ENCODE peak calls at places on chromosomes 1 and 21, in seven cellular contexts. V is tibial nerve, U is Peyer's patch, T is body of pancreas, L is erythroblast, E is HCT116, C is thyroid gland. I is an unnamed sample.

GRCh38 chr21:15752763-15753407 is 23.1 kb downstream of the USP25 start:
- DNase-seq in V (no peak), U (no peak), T (no peak), L (peak; percentile 25), E (no peak), C (no peak), I (no peak)

GRCh38 chr1:196609114-196609737 is 986 bp upstream of the KCNT2 start:
- DNase-seq in V (no peak), U (no peak), T (no peak), L (no peak), E (no peak), C (no peak), I (no peak)

GRCh38 chr1:206556748-206557635 is 49.7 kb downstream of the RASSF5 start:
- DNase-seq in V (peak; percentile 59), U (peak; percentile 97), T (peak; percentile 65), L (peak; percentile 68), E (no peak), C (peak; percentile 78), I (peak; percentile 61)

GRCh38 chr1:230632273-230632873 is 9.9 kb upstream of the COG2 start:
- DNase-seq in V (no peak), U (no peak), T (no peak), L (peak; percentile 63), E (peak; percentile 52), C (peak; percentile 42), I (peak; percentile 16)

GRCh38 chr1:236016083-236016482 is 48.8 kb downstream of the NID1 start:
- DNase-seq in V (peak; percentile 87), U (peak; percentile 68), T (peak; percentile 23), L (no peak), E (no peak), C (no peak), I (no peak)

GRCh38 chr1:67647036-67647798 is 37.8 kb upstream of the GADD45A start:
- DNase-seq in V (no peak), U (no peak), T (peak; percentile 31), L (peak; percentile 64), E (no peak), C (peak; percentile 16), I (no peak)

GRCh38 chr1:30452925-30453324 is 270.5 kb downstream of the MATN1 start:
- DNase-seq in V (no peak), U (peak; percentile 15), T (no peak), L (no peak), E (no peak), C (no peak), I (no peak)

GRCh38 chr1:31310131-31310530 is 13.3 kb downstream of the ZCCHC17 start:
- DNase-seq in V (no peak), U (no peak), T (no peak), L (no peak), E (no peak), C (no peak), I (no peak)

GRCh38 chr21:26797878-26798456 is 47.2 kb downstream of the ADAMTS1 start:
- DNase-seq in V (no peak), U (no peak), T (no peak), L (no peak), E (no peak), C (no peak), I (no peak)

GRCh38 chr1:182286761-182287160 is 104.8 kb downstream of the GLUL start:
- DNase-seq in V (no peak), U (no peak), T (no peak), L (no peak), E (no peak), C (peak; percentile 89), I (no peak)

GRCh38 chr1:241848680-241849344 is 808 bp downstream of the EXO1 start:
- DNase-seq in V (no peak), U (no peak), T (no peak), L (peak; percentile 53), E (no peak), C (no peak), I (no peak)

GRCh38 chr1:22133928-22134324 is 9.0 kb downstream of the WNT4 start:
- DNase-seq in V (no peak), U (no peak), T (no peak), L (no peak), E (no peak), C (peak; percentile 67), I (no peak)

GRCh38 chr1:230322967-230323547 is 103.1 kb downstream of the PGBD5 start:
- DNase-seq in V (no peak), U (no peak), T (no peak), L (no peak), E (no peak), C (no peak), I (no peak)

GRCh38 chr1:109269212-109269980 is 13.5 kb downstream of the PSRC1 start:
- DNase-seq in V (no peak), U (no peak), T (no peak), L (no peak), E (no peak), C (no peak), I (no peak)

DNA sequence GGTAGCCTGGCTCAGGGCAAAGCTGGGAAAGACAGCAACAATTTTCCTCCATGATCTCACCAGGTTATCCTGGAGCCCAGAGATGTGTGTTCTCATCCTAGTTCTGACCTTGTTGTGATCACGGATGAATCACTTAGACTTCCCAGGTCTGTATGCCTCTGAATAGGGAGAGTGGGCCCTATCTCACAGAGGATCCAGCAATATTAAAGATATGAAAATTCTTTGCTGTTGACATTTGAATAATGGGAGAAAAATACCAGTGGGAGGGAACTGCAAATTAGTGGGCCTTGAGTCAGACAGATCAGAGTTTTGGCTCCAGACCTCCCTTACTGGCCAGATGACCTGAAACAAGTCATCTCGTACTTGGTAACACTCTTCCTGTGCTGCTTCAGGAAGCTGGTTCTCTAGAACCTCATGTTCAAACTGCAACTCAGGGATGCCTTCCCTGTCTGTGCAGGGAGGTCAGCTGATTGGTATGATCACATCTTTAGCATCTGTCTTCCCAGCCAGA is 32.8 kb upstream of the RNF19B start:
- DNase-seq in V (no peak), U (no peak), T (no peak), L (no peak), E (no peak), C (no peak), I (peak; percentile 52)
- TF ChIP-seq POLR2A in V (no peak), U (no peak), T (no peak), L (no peak), E (no peak), C (no peak), I (no peak)

DNA sequence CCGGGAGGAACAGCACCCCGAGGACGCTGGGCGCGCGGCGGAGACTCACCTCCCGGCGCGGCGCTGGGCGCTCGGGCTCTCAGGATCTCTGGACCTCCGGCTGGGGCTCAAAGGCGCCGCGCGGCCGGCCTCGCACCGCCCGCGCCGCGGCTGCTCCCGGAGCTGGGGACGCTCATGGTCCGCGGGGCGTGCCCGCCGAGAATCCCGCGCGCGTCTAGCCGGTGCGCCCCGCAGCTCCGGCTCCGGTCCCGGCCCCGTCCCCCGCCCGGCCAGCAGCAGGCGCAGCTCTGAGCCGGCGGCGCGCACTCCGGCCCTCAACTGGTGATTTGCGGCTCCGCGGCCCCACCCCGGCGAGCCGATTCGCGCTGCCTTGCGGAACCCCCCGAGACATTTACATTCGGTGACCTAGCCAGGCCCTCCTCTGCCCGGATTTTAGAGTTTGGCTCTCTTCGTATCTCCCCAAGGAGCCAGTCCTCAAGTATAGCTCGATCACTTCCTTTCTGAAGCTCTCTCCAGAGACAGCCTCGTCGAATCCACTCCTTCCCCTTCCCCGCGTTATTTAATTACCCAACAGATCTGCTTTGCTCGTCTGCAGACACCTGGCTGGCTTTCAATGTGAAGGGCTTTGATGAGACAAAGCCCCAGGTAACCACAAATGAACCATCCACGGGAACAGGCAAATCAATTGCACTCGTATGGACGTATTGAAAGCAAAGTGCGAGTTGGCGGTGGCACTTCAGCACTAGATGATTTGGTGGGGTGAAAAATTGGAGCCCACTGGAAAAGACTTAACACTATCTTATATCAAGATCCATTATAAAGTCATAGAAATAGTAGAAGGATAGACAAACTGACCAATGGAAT is at the start of gene BCAR3:
- DNase-seq in V (peak; percentile 57), U (peak; percentile 86), T (peak; percentile 48), L (peak; percentile 61), E (no peak), C (peak; percentile 73), I (no peak)
- TF ChIP-seq POLR2A in V (peak; percentile 68), U (no peak), T (peak; percentile 29), L (no peak), E (no peak), C (peak; percentile 43), I (peak; percentile 61)

GRCh38 chr1:232951605-232952004 is 1.2 kb downstream of the NTPCR start:
- DNase-seq in V (no peak), U (no peak), T (no peak), L (no peak), E (no peak), C (no peak), I (no peak)

GRCh38 chr1:232950919-232951579 is 638 bp downstream of the NTPCR start:
- DNase-seq in V (no peak), U (peak; percentile 54), T (peak; percentile 16), L (peak; percentile 59), E (no peak), C (peak; percentile 38), I (peak; percentile 15)

GRCh38 chr1:232952514-232953175 is 2.2 kb downstream of the NTPCR start:
- DNase-seq in V (no peak), U (peak; percentile 80), T (peak; percentile 46), L (peak; percentile 51), E (peak; percentile 57), C (peak; percentile 12), I (peak; percentile 48)

GRCh38 chr1:232949636-232950196 is 695 bp upstream of the NTPCR start:
- DNase-seq in V (no peak), U (no peak), T (no peak), L (peak; percentile 29), E (no peak), C (no peak), I (no peak)

GRCh38 chr1:232950197-232950918 is at the start of gene NTPCR:
- DNase-seq in V (peak; percentile 83), U (peak; percentile 97), T (peak; percentile 96), L (peak; percentile 96), E (peak; percentile 83), C (peak; percentile 88), I (peak; percentile 84)
- TF ChIP-seq POLR2A in V (peak; percentile 38), U (peak; percentile 31), T (peak; percentile 69), L (peak; percentile 74), E (peak; percentile 79), C (no peak), I (peak; percentile 73)

GRCh38 chr1:16145988-16146887 is 9.6 kb downstream of the EPHA2 start:
- DNase-seq in V (no peak), U (peak; percentile 63), T (peak; percentile 74), L (peak; percentile 68), E (no peak), C (peak; percentile 94), I (peak; percentile 56)
- TF ChIP-seq POLR2A in V (peak; percentile 45), U (no peak), T (peak; percentile 57), L (no peak), E (no peak), C (no peak), I (peak; percentile 25)

GRCh38 chr1:1435094-1435903 is at the start of gene VWA1:
- DNase-seq in V (no peak), U (peak; percentile 76), T (peak; percentile 67), L (peak; percentile 80), E (no peak), C (peak; percentile 45), I (no peak)
- TF ChIP-seq POLR2A in V (peak; percentile 53), U (no peak), T (no peak), L (no peak), E (peak; percentile 70), C (no peak), I (no peak)